ENCODE peak calls at places on chromosomes 7 and 10, in seven cellular contexts. F is tibial artery; A is activated naive CD4-positive, alpha-beta T cell treated with anti-CD3 and anti-CD28 coated beads, Interleukin-2, amount 50 U/mL, for 16 hours; K is GM10248; I is iris pigment epithelial cell; R is AG08395; T is hypothalamus. S is an unnamed sample.

GRCh38 chr7:137953692-137954470 is 48.0 kb downstream of the CREB3L2 start:
- DNase-seq in R (peak), T (no peak), F (no peak), K (no peak), A (no peak), I (peak), S (peak)

GRCh38 chr10:27998178-27998953 is 513 bp downstream of the ODAD2 start:
- DNase-seq in K (no peak), F (peak), I (peak), T (peak), R (peak), A (no peak), S (no peak)

GRCh38 chr10:33410096-33410859 is 75.8 kb upstream of the NRP1 start:
- DNase-seq in F (no peak), I (peak), T (no peak), K (no peak), R (no peak), A (no peak), S (peak)

GRCh38 chr10:11793762-11794479 is 29.2 kb upstream of the PROSER2 start:
- DNase-seq in R (peak), K (no peak), I (peak), T (no peak), A (no peak), F (no peak), S (peak)

GRCh38 chr7:139620676-139621344 is 97.3 kb downstream of the CLEC2L start:
- DNase-seq in R (peak), I (peak), T (no peak), K (peak), A (peak), F (no peak), S (peak)

GRCh38 chr7:35261476-35262285 is 7.8 kb upstream of the TBX20 start:
- DNase-seq in F (no peak), R (no peak), K (no peak), T (no peak), A (no peak), I (no peak), S (no peak)

GRCh38 chr7:100803398-100804161 is 23.7 kb downstream of the EPHB4 start:
- DNase-seq in I (peak), F (peak), R (peak), K (peak), T (peak), A (no peak), S (peak)

GRCh38 chr10:34526186-34526585 is 288.9 kb downstream of the PARD3 start:
- DNase-seq in K (no peak), A (no peak), R (peak), T (no peak), F (no peak), I (peak), S (peak)

GRCh38 chr10:13110908-13111307 is 10.9 kb downstream of the OPTN start:
- DNase-seq in K (no peak), A (no peak), I (no peak), F (no peak), R (no peak), T (no peak), S (no peak)

GRCh38 chr7:93981480-93981874 is 22.7 kb downstream of the BET1 start:
- DNase-seq in A (no peak), I (no peak), T (no peak), F (no peak), R (no peak), K (no peak), S (no peak)

GRCh38 chr7:29408841-29409243 is 154.8 kb upstream of the PRR15 start:
- DNase-seq in A (peak), K (peak), I (peak), R (peak), F (peak), T (peak), S (peak)

GRCh38 chr7:87129332-87129731 is 22.9 kb upstream of the DMTF1 start:
- DNase-seq in A (no peak), I (no peak), F (no peak), K (no peak), R (no peak), T (no peak), S (no peak)

GRCh38 chr7:100373261-100373831 is at the start of gene PILRA:
- DNase-seq in A (no peak), T (no peak), F (no peak), K (no peak), I (peak), R (peak), S (no peak)

GRCh38 chr10:117047947-117048346 is 43.0 kb upstream of the SHTN1 start:
- DNase-seq in R (no peak), A (no peak), I (no peak), F (no peak), K (no peak), T (no peak), S (no peak)

GRCh38 chr10:106133451-106133850 is 1031.1 kb downstream of the SORCS1 start:
- DNase-seq in K (no peak), T (no peak), R (no peak), F (no peak), A (no peak), I (no peak), S (no peak)

GRCh38 chr10:8543361-8544056 is 489.0 kb downstream of the GATA3 start:
- DNase-seq in T (no peak), A (no peak), F (no peak), I (no peak), R (no peak), K (no peak), S (peak)

GRCh38 chr10:103578782-103579382 is 85.4 kb downstream of the NEURL1 start:
- DNase-seq in I (peak), F (no peak), R (no peak), K (peak), T (no peak), A (no peak), S (no peak)

GRCh38 chr7:56091591-56091990 is 1.2 kb downstream of the PHKG1 start:
- DNase-seq in A (no peak), T (peak), I (no peak), K (no peak), R (no peak), F (peak), S (no peak)

GRCh38 chr7:20797174-20798080 is 10.7 kb upstream of the SP8 start:
- DNase-seq in F (no peak), A (no peak), I (no peak), K (peak), R (no peak), T (no peak), S (no peak)

GRCh38 chr10:109274681-109275080 is 648.6 kb downstream of the XPNPEP1 start:
- DNase-seq in F (no peak), A (no peak), T (no peak), R (no peak), K (no peak), I (no peak), S (no peak)

GRCh38 chr10:131143425-131144165 is 167.9 kb downstream of the TCERG1L start:
- DNase-seq in K (no peak), T (no peak), R (no peak), A (no peak), F (no peak), I (no peak), S (no peak)

GRCh38 chr7:28369523-28369922 is 42.8 kb upstream of the CREB5 start:
- DNase-seq in I (no peak), T (no peak), F (no peak), A (no peak), R (no peak), K (no peak), S (no peak)

GRCh38 chr7:129635300-129636029 is 23.9 kb downstream of the NRF1 start:
- DNase-seq in I (peak), T (peak), F (peak), R (peak), A (peak), K (peak), S (peak)

GRCh38 chr7:11203688-11204087 is 230.0 kb downstream of the PHF14 start:
- DNase-seq in I (no peak), R (no peak), A (no peak), F (no peak), T (no peak), K (no peak), S (no peak)

GRCh38 chr7:151626422-151627115 is 106.9 kb upstream of the RHEB start:
- DNase-seq in F (no peak), I (peak), A (peak), R (peak), T (no peak), K (no peak), S (peak)

GRCh38 chr10:91635401-91636400 is 2.8 kb upstream of the PPP1R3C start:
- DNase-seq in K (peak), F (peak), R (peak), A (peak), T (peak), I (peak), S (peak)

GRCh38 chr10:75803816-75804576 is 372.6 kb downstream of the LRMDA start:
- DNase-seq in K (no peak), F (peak), A (no peak), I (no peak), R (no peak), T (no peak), S (no peak)

GRCh38 chr10:3065622-3066021 is 1.7 kb upstream of the PFKP start:
- DNase-seq in F (no peak), T (no peak), A (no peak), K (no peak), R (no peak), I (no peak), S (no peak)

GRCh38 chr7:91710896-91711295 is 169.6 kb downstream of the MTERF1 start:
- DNase-seq in A (no peak), F (no peak), R (no peak), K (no peak), I (no peak), T (no peak), S (no peak)

GRCh38 chr10:3702569-3702968 is 82.4 kb downstream of the KLF6 start:
- DNase-seq in F (no peak), T (no peak), A (no peak), I (no peak), R (no peak), K (no peak), S (no peak)

GRCh38 chr7:66952343-66953043 is 31.5 kb downstream of the TMEM248 start:
- DNase-seq in T (no peak), K (no peak), I (peak), R (peak), A (no peak), F (no peak), S (peak)

GRCh38 chr10:91493313-91493712 is 83.2 kb downstream of the HECTD2 start:
- DNase-seq in A (no peak), R (peak), T (no peak), I (peak), F (no peak), K (peak), S (peak)

GRCh38 chr10:93023013-93023650 is 37.5 kb upstream of the CYP26C1 start:
- DNase-seq in R (no peak), A (no peak), K (no peak), T (no peak), I (no peak), F (no peak), S (no peak)